ENCODE peak calls at places on chromosomes 1 and 21, in six cellular contexts. One of them, this sample, is unnamed. For H3K4me1 and H3K27me3, the result is how much of the 10 kb centered on the place peaks cover.

GRCh38 chr1:230077011-230077410 is 10.0 kb downstream of the GALNT2 start:
- DNase-seq in CD8-positive, alpha-beta T cell: no peak
- DNase-seq in PC-3: no peak
- DNase-seq in fibroblast of lung: no peak
- DNase-seq in right lobe of liver: no peak
- DNase-seq in heart left ventricle: no peak
- DNase-seq in this sample: no peak

GRCh38 chr1:89822999-89823628 is 2.3 kb downstream of the LRRC8D start:
- DNase-seq in PC-3: no peak
- DNase-seq in CD8-positive, alpha-beta T cell: no peak
- DNase-seq in heart left ventricle: no peak
- DNase-seq in fibroblast of lung: no peak
- DNase-seq in right lobe of liver: no peak
- DNase-seq in this sample: no peak

GRCh38 chr21:32382108-32382601 is 10.7 kb downstream of the URB1 start:
- DNase-seq in right lobe of liver: no peak
- DNase-seq in PC-3: peak
- DNase-seq in CD8-positive, alpha-beta T cell: no peak
- DNase-seq in fibroblast of lung: peak
- DNase-seq in heart left ventricle: no peak
- DNase-seq in this sample: no peak

GRCh38 chr1:156114101-156114918 is at the start of gene LMNA:
- DNase-seq in CD8-positive, alpha-beta T cell: peak
- DNase-seq in fibroblast of lung: peak
- DNase-seq in PC-3: peak
- DNase-seq in heart left ventricle: peak
- DNase-seq in right lobe of liver: peak
- DNase-seq in this sample: peak

GRCh38 chr1:67211589-67212563 is 45.6 kb downstream of the IL23R start:
- DNase-seq in PC-3: peak
- DNase-seq in right lobe of liver: no peak
- DNase-seq in heart left ventricle: no peak
- DNase-seq in fibroblast of lung: peak
- DNase-seq in CD8-positive, alpha-beta T cell: peak
- DNase-seq in this sample: no peak

GRCh38 chr1:85638412-85638811 is 57.9 kb downstream of the CCN1 start:
- DNase-seq in heart left ventricle: no peak
- DNase-seq in fibroblast of lung: no peak
- DNase-seq in right lobe of liver: no peak
- DNase-seq in PC-3: no peak
- DNase-seq in CD8-positive, alpha-beta T cell: no peak
- DNase-seq in this sample: no peak

GRCh38 chr1:75341537-75341936 is 207.3 kb downstream of the LHX8 start:
- DNase-seq in heart left ventricle: no peak
- DNase-seq in CD8-positive, alpha-beta T cell: no peak
- DNase-seq in fibroblast of lung: no peak
- DNase-seq in right lobe of liver: no peak
- DNase-seq in PC-3: no peak
- DNase-seq in this sample: no peak

GRCh38 chr1:190328361-190328760 is 149.3 kb downstream of the BRINP3 start:
- DNase-seq in CD8-positive, alpha-beta T cell: no peak
- DNase-seq in heart left ventricle: no peak
- DNase-seq in right lobe of liver: no peak
- DNase-seq in fibroblast of lung: peak
- DNase-seq in PC-3: peak
- DNase-seq in this sample: no peak

GRCh38 chr1:89201489-89201794 is 2.7 kb upstream of the GBP4 start:
- DNase-seq in heart left ventricle: no peak
- DNase-seq in PC-3: no peak
- DNase-seq in right lobe of liver: no peak
- DNase-seq in CD8-positive, alpha-beta T cell: no peak
- DNase-seq in fibroblast of lung: no peak
- DNase-seq in this sample: no peak

GRCh38 chr1:150764617-150765090 is 924 bp downstream of the CTSS start:
- DNase-seq in right lobe of liver: no peak
- DNase-seq in PC-3: peak
- DNase-seq in fibroblast of lung: peak
- DNase-seq in heart left ventricle: no peak
- DNase-seq in CD8-positive, alpha-beta T cell: no peak
- DNase-seq in this sample: no peak

GRCh38 chr1:230122361-230123279 is 55.6 kb downstream of the GALNT2 start:
- DNase-seq in right lobe of liver: no peak
- DNase-seq in PC-3: no peak
- DNase-seq in fibroblast of lung: no peak
- DNase-seq in CD8-positive, alpha-beta T cell: no peak
- DNase-seq in heart left ventricle: no peak
- DNase-seq in this sample: no peak

GRCh38 chr1:231286603-231287002 is 45.6 kb downstream of the GNPAT start:
- DNase-seq in heart left ventricle: no peak
- DNase-seq in right lobe of liver: no peak
- DNase-seq in CD8-positive, alpha-beta T cell: no peak
- DNase-seq in PC-3: no peak
- DNase-seq in fibroblast of lung: no peak
- DNase-seq in this sample: no peak

GRCh38 chr1:16218014-16218673 is 5.7 kb upstream of the ARHGEF19 start:
- DNase-seq in heart left ventricle: no peak
- DNase-seq in PC-3: no peak
- DNase-seq in fibroblast of lung: no peak
- DNase-seq in right lobe of liver: no peak
- DNase-seq in CD8-positive, alpha-beta T cell: no peak
- DNase-seq in this sample: peak

GRCh38 chr1:234893725-234894630 is 234.7 kb downstream of the TOMM20 start:
- DNase-seq in PC-3: peak
- DNase-seq in right lobe of liver: no peak
- DNase-seq in heart left ventricle: no peak
- DNase-seq in CD8-positive, alpha-beta T cell: no peak
- DNase-seq in fibroblast of lung: peak
- DNase-seq in this sample: no peak

GRCh38 chr1:169102567-169102966 is 3.9 kb upstream of the ATP1B1 start:
- DNase-seq in PC-3: peak
- DNase-seq in right lobe of liver: no peak
- DNase-seq in fibroblast of lung: peak
- DNase-seq in heart left ventricle: no peak
- DNase-seq in CD8-positive, alpha-beta T cell: no peak
- DNase-seq in this sample: peak

GRCh38 chr1:175222296-175222938 is 29.8 kb upstream of the KIAA0040 start:
- DNase-seq in fibroblast of lung: peak
- DNase-seq in PC-3: no peak
- DNase-seq in heart left ventricle: no peak
- DNase-seq in right lobe of liver: no peak
- DNase-seq in CD8-positive, alpha-beta T cell: no peak
- DNase-seq in this sample: no peak

GRCh38 chr1:222736972-222737371 is at the start of gene FAM177B:
- DNase-seq in PC-3: peak
- DNase-seq in CD8-positive, alpha-beta T cell: no peak
- DNase-seq in heart left ventricle: no peak
- DNase-seq in fibroblast of lung: peak
- DNase-seq in right lobe of liver: no peak
- DNase-seq in this sample: no peak
- H3K4me1 ChIP-seq in PC-3: under half
- H3K4me1 ChIP-seq in CD8-positive, alpha-beta T cell: under half
- H3K4me1 ChIP-seq in heart left ventricle: under half
- H3K4me1 ChIP-seq in fibroblast of lung: under half
- H3K4me1 ChIP-seq in right lobe of liver: under half
- H3K4me1 ChIP-seq in this sample: under half

GRCh38 chr21:25373126-25374082 is 233.9 kb downstream of the MRPL39 start:
- DNase-seq in heart left ventricle: no peak
- DNase-seq in CD8-positive, alpha-beta T cell: no peak
- DNase-seq in PC-3: peak
- DNase-seq in fibroblast of lung: peak
- DNase-seq in right lobe of liver: no peak
- DNase-seq in this sample: no peak

GRCh38 chr21:25370311-25370744 is 237.0 kb downstream of the MRPL39 start:
- DNase-seq in fibroblast of lung: peak
- DNase-seq in PC-3: peak
- DNase-seq in CD8-positive, alpha-beta T cell: no peak
- DNase-seq in right lobe of liver: no peak
- DNase-seq in heart left ventricle: no peak
- DNase-seq in this sample: no peak

GRCh38 chr21:25369524-25370300 is 237.6 kb downstream of the MRPL39 start:
- DNase-seq in heart left ventricle: no peak
- DNase-seq in fibroblast of lung: peak
- DNase-seq in right lobe of liver: no peak
- DNase-seq in PC-3: peak
- DNase-seq in CD8-positive, alpha-beta T cell: no peak
- DNase-seq in this sample: no peak

GRCh38 chr21:25371831-25372434 is 235.3 kb downstream of the MRPL39 start:
- DNase-seq in heart left ventricle: no peak
- DNase-seq in CD8-positive, alpha-beta T cell: no peak
- DNase-seq in right lobe of liver: no peak
- DNase-seq in fibroblast of lung: peak
- DNase-seq in PC-3: no peak
- DNase-seq in this sample: no peak

DNA sequence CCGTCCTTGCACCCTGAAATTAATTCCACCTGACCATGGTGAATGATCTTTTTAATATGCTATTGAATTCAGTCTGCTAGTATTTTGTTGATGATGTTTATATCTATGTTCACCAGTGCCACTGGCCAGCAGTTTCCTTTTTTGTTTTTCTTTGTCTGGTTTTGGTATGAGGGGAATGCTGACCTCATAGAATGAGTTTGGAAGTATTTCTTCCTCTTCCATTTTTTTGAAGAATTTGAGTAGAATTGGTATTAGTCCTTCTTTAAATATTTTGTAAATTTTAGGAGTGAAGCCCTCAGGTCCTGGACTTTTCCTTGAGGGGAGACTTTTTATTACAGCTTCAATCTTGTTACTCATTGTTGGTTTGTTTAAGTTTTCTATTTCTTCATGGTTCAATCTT is 231.6 kb downstream of the MRPL39 start:
- DNase-seq in CD8-positive, alpha-beta T cell: no peak
- DNase-seq in fibroblast of lung: peak
- DNase-seq in PC-3: no peak
- DNase-seq in heart left ventricle: no peak
- DNase-seq in right lobe of liver: no peak
- DNase-seq in this sample: no peak
- H3K27me3 ChIP-seq in CD8-positive, alpha-beta T cell: under half
- H3K27me3 ChIP-seq in fibroblast of lung: under half
- H3K27me3 ChIP-seq in PC-3: under half
- H3K27me3 ChIP-seq in heart left ventricle: under half
- H3K27me3 ChIP-seq in right lobe of liver: under half
- H3K27me3 ChIP-seq in this sample: under half

DNA sequence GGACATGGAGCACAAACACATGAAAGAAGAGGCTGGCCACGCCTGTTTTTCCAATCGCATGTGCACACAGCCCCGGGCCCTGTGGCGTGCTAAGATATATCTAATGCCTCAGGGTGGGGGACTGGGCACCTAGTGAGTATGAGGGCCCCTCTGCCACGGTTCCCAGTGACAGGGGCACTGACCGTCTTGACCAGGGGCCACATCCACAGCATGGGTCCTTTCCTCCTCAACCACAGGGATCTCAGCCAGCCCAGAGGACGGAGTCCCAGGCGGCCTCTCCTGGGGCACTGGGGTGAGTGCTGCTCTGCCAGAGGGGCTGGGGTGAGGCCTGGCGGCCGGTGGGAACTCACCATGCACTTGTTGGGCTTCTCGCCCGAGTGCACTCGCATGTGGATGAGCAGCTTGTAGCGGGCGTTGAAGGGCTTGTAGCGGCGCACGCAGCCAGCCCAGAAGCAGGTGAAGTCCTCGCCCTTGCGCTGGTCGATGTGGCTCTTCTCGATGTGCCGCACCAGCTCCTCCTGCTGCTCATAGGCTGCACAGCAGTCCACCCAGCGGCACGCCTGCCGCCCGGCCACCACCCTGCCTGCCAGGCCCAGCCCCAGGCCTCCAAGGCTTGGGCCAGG is 134.7 kb downstream of the DMRTB1 start:
- DNase-seq in right lobe of liver: no peak
- DNase-seq in heart left ventricle: no peak
- DNase-seq in PC-3: no peak
- DNase-seq in fibroblast of lung: no peak
- DNase-seq in CD8-positive, alpha-beta T cell: no peak
- DNase-seq in this sample: no peak
- TF ChIP-seq CTCF in right lobe of liver: no peak
- TF ChIP-seq CTCF in heart left ventricle: peak
- TF ChIP-seq CTCF in PC-3: no peak
- TF ChIP-seq CTCF in fibroblast of lung: peak
- TF ChIP-seq CTCF in CD8-positive, alpha-beta T cell: no peak
- TF ChIP-seq CTCF in this sample: peak

DNA sequence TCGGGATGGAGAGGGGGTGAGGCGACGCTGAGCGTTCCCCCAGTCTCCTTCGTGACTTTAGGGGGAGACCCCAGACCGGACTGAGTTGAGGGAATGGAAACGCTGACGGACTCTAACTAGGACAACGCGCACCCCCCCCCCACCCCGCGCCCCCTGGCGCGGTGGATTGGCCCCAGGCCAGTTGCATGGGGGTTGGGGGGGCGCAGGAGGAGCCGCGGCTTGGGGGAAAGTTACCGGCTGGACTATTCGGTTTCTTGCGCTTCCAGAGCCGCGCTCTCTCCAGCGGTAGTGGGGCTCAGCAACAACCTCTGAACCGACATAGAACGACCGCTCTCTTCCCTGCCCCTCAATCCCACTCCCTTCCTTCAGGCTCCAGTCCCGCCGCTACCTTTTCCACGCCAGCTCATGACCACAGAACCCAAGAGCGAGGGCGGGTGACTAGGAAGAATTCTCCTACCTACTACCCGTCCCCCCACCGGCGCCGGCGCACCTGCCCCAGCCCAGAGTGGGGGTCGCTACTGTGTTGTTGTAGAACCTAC is 694 bp downstream of the ZBTB7B start:
- DNase-seq in CD8-positive, alpha-beta T cell: no peak
- DNase-seq in right lobe of liver: peak
- DNase-seq in fibroblast of lung: peak
- DNase-seq in heart left ventricle: peak
- DNase-seq in PC-3: peak
- DNase-seq in this sample: peak
- H3K4me1 ChIP-seq in CD8-positive, alpha-beta T cell: half or more
- H3K4me1 ChIP-seq in right lobe of liver: half or more
- H3K4me1 ChIP-seq in fibroblast of lung: under half
- H3K4me1 ChIP-seq in heart left ventricle: half or more
- H3K4me1 ChIP-seq in PC-3: half or more
- H3K4me1 ChIP-seq in this sample: half or more

DNA sequence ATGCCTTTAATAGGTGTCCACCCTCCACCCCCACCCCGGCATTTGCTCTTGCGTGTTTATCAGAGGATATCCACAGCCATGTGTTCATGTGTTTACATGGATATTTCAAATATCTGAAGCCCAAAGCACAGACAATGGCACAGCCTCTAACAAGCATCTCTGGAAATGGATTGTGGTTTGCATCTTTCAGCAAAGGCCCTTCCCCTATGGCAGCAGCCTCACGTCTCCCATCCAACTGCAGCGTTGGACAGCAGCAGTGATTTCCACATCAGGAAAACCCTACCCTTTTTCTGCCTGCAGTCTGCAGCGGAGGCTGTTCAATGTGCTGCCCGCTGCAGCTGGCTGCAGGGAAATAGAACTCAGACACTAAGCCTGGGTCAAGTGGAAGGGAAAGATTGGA is 1.6 kb downstream of the RASSF5 start:
- DNase-seq in fibroblast of lung: peak
- DNase-seq in CD8-positive, alpha-beta T cell: no peak
- DNase-seq in PC-3: no peak
- DNase-seq in right lobe of liver: no peak
- DNase-seq in heart left ventricle: no peak
- DNase-seq in this sample: no peak
- H3K27me3 ChIP-seq in fibroblast of lung: under half
- H3K27me3 ChIP-seq in CD8-positive, alpha-beta T cell: under half
- H3K27me3 ChIP-seq in PC-3: under half
- H3K27me3 ChIP-seq in right lobe of liver: under half
- H3K27me3 ChIP-seq in heart left ventricle: under half
- H3K27me3 ChIP-seq in this sample: half or more

GRCh38 chr1:160219062-160219929 is 14.1 kb downstream of the PEA15 start:
- DNase-seq in fibroblast of lung: peak
- DNase-seq in right lobe of liver: no peak
- DNase-seq in PC-3: peak
- DNase-seq in CD8-positive, alpha-beta T cell: no peak
- DNase-seq in heart left ventricle: peak
- DNase-seq in this sample: no peak
- TF ChIP-seq CTCF in fibroblast of lung: peak
- TF ChIP-seq CTCF in right lobe of liver: peak
- TF ChIP-seq CTCF in PC-3: peak
- TF ChIP-seq CTCF in CD8-positive, alpha-beta T cell: no peak
- TF ChIP-seq CTCF in heart left ventricle: peak
- TF ChIP-seq CTCF in this sample: peak

This sample was measured in left lung.